ENCODE peak calls at places on chromosomes 7 and 10, in eight cellular contexts. L, Q, I, U, G, Y, Z and S are unnamed samples.

GRCh38 chr7:31814187-31814586 is 127.2 kb downstream of the PPP1R17 start:
- DNase-seq in L (no peak), Z (no peak), G (peak), U (peak), Y (no peak), Q (no peak), I (no peak), S (peak)

GRCh38 chr10:86020139-86020538 is 346.5 kb downstream of the GRID1 start:
- DNase-seq in G (no peak), L (no peak), Q (no peak), Y (no peak), Z (no peak), U (no peak), I (no peak), S (no peak)

GRCh38 chr10:126849646-126850045 is 55.6 kb upstream of the DOCK1 start:
- DNase-seq in U (no peak), Z (no peak), I (no peak), G (no peak), Y (no peak), L (no peak), Q (no peak), S (no peak)

GRCh38 chr7:69790915-69791473 is 192.7 kb downstream of the AUTS2 start:
- DNase-seq in Q (no peak), L (no peak), I (no peak), G (no peak), U (no peak), Z (no peak), Y (peak), S (no peak)

GRCh38 chr7:11985971-11986370 is 154.0 kb upstream of the THSD7A start:
- DNase-seq in L (no peak), Q (no peak), G (no peak), U (no peak), Z (no peak), Y (no peak), I (no peak), S (no peak)

GRCh38 chr7:106679153-106679931 is 18.4 kb upstream of the CCDC71L start:
- DNase-seq in I (no peak), G (peak), L (no peak), U (peak), Z (no peak), Y (no peak), Q (no peak), S (peak)

GRCh38 chr7:816751-817671 is 15.3 kb upstream of the SUN1 start:
- DNase-seq in Q (no peak), L (no peak), Z (peak), I (peak), G (peak), Y (no peak), U (peak), S (no peak)

GRCh38 chr7:17304926-17305325 is 6.5 kb downstream of the AHR start:
- DNase-seq in I (no peak), Y (no peak), Z (no peak), L (no peak), U (peak), Q (no peak), G (peak), S (peak)

GRCh38 chr10:95499482-95499989 is 61.6 kb downstream of the SORBS1 start:
- DNase-seq in L (no peak), U (no peak), G (no peak), Z (no peak), Q (no peak), Y (no peak), I (no peak), S (no peak)

GRCh38 chr10:99852481-99853213 is 70.2 kb downstream of the ABCC2 start:
- DNase-seq in I (no peak), Z (no peak), U (no peak), G (no peak), Q (no peak), L (no peak), Y (no peak), S (no peak)

GRCh38 chr10:119404719-119405504 is 137.6 kb downstream of the RGS10 start:
- DNase-seq in Q (no peak), G (no peak), U (no peak), I (no peak), Z (no peak), L (no peak), Y (no peak), S (no peak)

GRCh38 chr7:70097639-70098038 is 499.4 kb downstream of the AUTS2 start:
- DNase-seq in G (no peak), L (no peak), Q (no peak), U (no peak), Z (no peak), Y (no peak), I (no peak), S (no peak)

GRCh38 chr7:88801046-88801445 is 5.5 kb upstream of the TEX47 start:
- DNase-seq in Q (no peak), L (no peak), U (no peak), Z (no peak), Y (no peak), I (no peak), G (no peak), S (no peak)

GRCh38 chr10:86535057-86535882 is 13.7 kb upstream of the WAPL start:
- DNase-seq in U (peak), Q (peak), I (no peak), G (peak), Y (peak), Z (peak), L (no peak), S (peak)

GRCh38 chr10:103709341-103709920 is 145.9 kb downstream of the SH3PXD2A start:
- DNase-seq in Q (no peak), L (no peak), Y (peak), U (peak), Z (no peak), G (peak), I (no peak), S (no peak)

GRCh38 chr10:130808686-130809085 is 502.8 kb downstream of the TCERG1L start:
- DNase-seq in I (no peak), Z (no peak), L (no peak), G (no peak), Y (no peak), U (no peak), Q (no peak), S (no peak)

GRCh38 chr7:12619461-12620069 is 49.0 kb downstream of the SCIN start:
- DNase-seq in Q (no peak), Y (no peak), I (no peak), Z (no peak), U (no peak), L (no peak), G (no peak), S (no peak)

GRCh38 chr10:101331960-101332359 is 22.0 kb upstream of the BTRC start:
- DNase-seq in Y (no peak), U (no peak), Z (no peak), G (peak), Q (no peak), L (peak), I (no peak), S (no peak)

GRCh38 chr7:151245360-151246160 is 2.9 kb downstream of the SMARCD3 start:
- DNase-seq in Y (peak), I (peak), G (peak), Z (no peak), L (peak), U (peak), Q (no peak), S (no peak)